ENCODE peak calls at places on chromosomes 4 and X, in eight cellular contexts. One of them, this sample, is unnamed.

GRCh38 chrX:40720386-40720785 is 15.0 kb downstream of the MED14 start:
- DNase-seq in endothelial cell of umbilical vein: no peak
- DNase-seq in IMR-90: no peak
- DNase-seq in dorsolateral prefrontal cortex: no peak
- DNase-seq in lower leg skin: no peak
- DNase-seq in fibroblast of lung: no peak
- DNase-seq in brain microvascular endothelial cell: no peak
- DNase-seq in AG10803: no peak
- DNase-seq in this sample: no peak

GRCh38 chr4:12861422-12861821 is 622.7 kb downstream of the RAB28 start:
- DNase-seq in IMR-90: no peak
- DNase-seq in AG10803: no peak
- DNase-seq in brain microvascular endothelial cell: no peak
- DNase-seq in fibroblast of lung: no peak
- DNase-seq in lower leg skin: no peak
- DNase-seq in endothelial cell of umbilical vein: no peak
- DNase-seq in dorsolateral prefrontal cortex: no peak
- DNase-seq in this sample: no peak

GRCh38 chr4:42339935-42340406 is 57.3 kb upstream of the SHISA3 start:
- DNase-seq in fibroblast of lung: peak; percentile 39
- DNase-seq in IMR-90: peak; percentile 53
- DNase-seq in endothelial cell of umbilical vein: peak; percentile 88
- DNase-seq in dorsolateral prefrontal cortex: no peak
- DNase-seq in AG10803: no peak
- DNase-seq in lower leg skin: no peak
- DNase-seq in brain microvascular endothelial cell: peak; percentile 67
- DNase-seq in this sample: peak; percentile 4

GRCh38 chrX:47093248-47093647 is 15.0 kb downstream of the RGN start:
- DNase-seq in fibroblast of lung: peak; percentile 24
- DNase-seq in dorsolateral prefrontal cortex: no peak
- DNase-seq in IMR-90: peak; percentile 55
- DNase-seq in lower leg skin: no peak
- DNase-seq in brain microvascular endothelial cell: peak; percentile 20
- DNase-seq in endothelial cell of umbilical vein: peak; percentile 26
- DNase-seq in AG10803: peak; percentile 31
- DNase-seq in this sample: peak; percentile 0

GRCh38 chr4:11313157-11313943 is 115.3 kb downstream of the HS3ST1 start:
- DNase-seq in IMR-90: no peak
- DNase-seq in fibroblast of lung: peak; percentile 50
- DNase-seq in brain microvascular endothelial cell: no peak
- DNase-seq in AG10803: no peak
- DNase-seq in endothelial cell of umbilical vein: no peak
- DNase-seq in dorsolateral prefrontal cortex: no peak
- DNase-seq in lower leg skin: no peak
- DNase-seq in this sample: no peak

GRCh38 chr4:117326091-117326490 is 240.7 kb upstream of the TRAM1L1 start:
- DNase-seq in endothelial cell of umbilical vein: no peak
- DNase-seq in fibroblast of lung: peak; percentile 14
- DNase-seq in AG10803: no peak
- DNase-seq in brain microvascular endothelial cell: no peak
- DNase-seq in IMR-90: no peak
- DNase-seq in lower leg skin: no peak
- DNase-seq in dorsolateral prefrontal cortex: no peak
- DNase-seq in this sample: no peak

GRCh38 chr4:180434131-180434895 is 1808.9 kb upstream of the TENM3 start:
- DNase-seq in fibroblast of lung: no peak
- DNase-seq in dorsolateral prefrontal cortex: no peak
- DNase-seq in endothelial cell of umbilical vein: no peak
- DNase-seq in AG10803: no peak
- DNase-seq in brain microvascular endothelial cell: no peak
- DNase-seq in lower leg skin: no peak
- DNase-seq in IMR-90: no peak
- DNase-seq in this sample: no peak

GRCh38 chrX:104113237-104113965 is 1.1 kb downstream of the ZCCHC18 start:
- DNase-seq in fibroblast of lung: peak; percentile 55
- DNase-seq in IMR-90: peak; percentile 53
- DNase-seq in brain microvascular endothelial cell: peak; percentile 42
- DNase-seq in endothelial cell of umbilical vein: peak; percentile 52
- DNase-seq in AG10803: peak; percentile 37
- DNase-seq in dorsolateral prefrontal cortex: peak; percentile 53
- DNase-seq in lower leg skin: peak; percentile 15
- DNase-seq in this sample: no peak

GRCh38 chr4:144906181-144906895 is 191.7 kb downstream of the ANAPC10 start:
- DNase-seq in IMR-90: peak; percentile 29
- DNase-seq in endothelial cell of umbilical vein: peak; percentile 39
- DNase-seq in lower leg skin: no peak
- DNase-seq in dorsolateral prefrontal cortex: no peak
- DNase-seq in fibroblast of lung: peak; percentile 90
- DNase-seq in brain microvascular endothelial cell: peak; percentile 42
- DNase-seq in AG10803: no peak
- DNase-seq in this sample: no peak

GRCh38 chr4:789571-790465 is 36.1 kb downstream of the CPLX1 start:
- DNase-seq in AG10803: no peak
- DNase-seq in dorsolateral prefrontal cortex: peak; percentile 22
- DNase-seq in fibroblast of lung: no peak
- DNase-seq in IMR-90: no peak
- DNase-seq in endothelial cell of umbilical vein: no peak
- DNase-seq in lower leg skin: no peak
- DNase-seq in brain microvascular endothelial cell: no peak
- DNase-seq in this sample: no peak

GRCh38 chr4:108116423-108117168 is 52.1 kb downstream of the LEF1 start:
- DNase-seq in lower leg skin: no peak
- DNase-seq in dorsolateral prefrontal cortex: no peak
- DNase-seq in endothelial cell of umbilical vein: no peak
- DNase-seq in brain microvascular endothelial cell: no peak
- DNase-seq in IMR-90: no peak
- DNase-seq in AG10803: no peak
- DNase-seq in fibroblast of lung: no peak
- DNase-seq in this sample: no peak

GRCh38 chr4:7276538-7276937 is 84.2 kb downstream of the SORCS2 start:
- DNase-seq in endothelial cell of umbilical vein: no peak
- DNase-seq in IMR-90: no peak
- DNase-seq in dorsolateral prefrontal cortex: no peak
- DNase-seq in lower leg skin: no peak
- DNase-seq in brain microvascular endothelial cell: no peak
- DNase-seq in AG10803: peak; percentile 29
- DNase-seq in fibroblast of lung: no peak
- DNase-seq in this sample: no peak

GRCh38 chrX:110015027-110015426 is 12.1 kb downstream of the TMEM164 start:
- DNase-seq in AG10803: no peak
- DNase-seq in IMR-90: no peak
- DNase-seq in brain microvascular endothelial cell: no peak
- DNase-seq in fibroblast of lung: no peak
- DNase-seq in dorsolateral prefrontal cortex: no peak
- DNase-seq in lower leg skin: no peak
- DNase-seq in endothelial cell of umbilical vein: peak; percentile 22
- DNase-seq in this sample: no peak

GRCh38 chr4:82809614-82810013 is 11.0 kb upstream of the SCD5 start:
- DNase-seq in lower leg skin: no peak
- DNase-seq in dorsolateral prefrontal cortex: no peak
- DNase-seq in IMR-90: no peak
- DNase-seq in fibroblast of lung: no peak
- DNase-seq in endothelial cell of umbilical vein: no peak
- DNase-seq in brain microvascular endothelial cell: no peak
- DNase-seq in AG10803: no peak
- DNase-seq in this sample: no peak

GRCh38 chr4:181301735-181302380 is 941.3 kb upstream of the TENM3 start:
- DNase-seq in brain microvascular endothelial cell: peak; percentile 11
- DNase-seq in IMR-90: peak; percentile 43
- DNase-seq in fibroblast of lung: peak; percentile 18
- DNase-seq in endothelial cell of umbilical vein: no peak
- DNase-seq in dorsolateral prefrontal cortex: no peak
- DNase-seq in AG10803: peak; percentile 47
- DNase-seq in lower leg skin: no peak
- DNase-seq in this sample: peak; percentile 7

GRCh38 chr4:42397256-42397634 is at the start of gene SHISA3:
- DNase-seq in lower leg skin: no peak
- DNase-seq in IMR-90: no peak
- DNase-seq in endothelial cell of umbilical vein: peak; percentile 45
- DNase-seq in AG10803: no peak
- DNase-seq in brain microvascular endothelial cell: no peak
- DNase-seq in dorsolateral prefrontal cortex: no peak
- DNase-seq in fibroblast of lung: peak; percentile 19
- DNase-seq in this sample: no peak

GRCh38 chr4:22984390-22984789 is 291.7 kb downstream of the GBA3 start:
- DNase-seq in fibroblast of lung: no peak
- DNase-seq in dorsolateral prefrontal cortex: no peak
- DNase-seq in endothelial cell of umbilical vein: no peak
- DNase-seq in lower leg skin: no peak
- DNase-seq in brain microvascular endothelial cell: no peak
- DNase-seq in AG10803: no peak
- DNase-seq in IMR-90: no peak
- DNase-seq in this sample: no peak

GRCh38 chr4:100086766-100087431 is 103.4 kb downstream of the DDIT4L start:
- DNase-seq in endothelial cell of umbilical vein: no peak
- DNase-seq in AG10803: peak; percentile 69
- DNase-seq in lower leg skin: no peak
- DNase-seq in dorsolateral prefrontal cortex: no peak
- DNase-seq in IMR-90: no peak
- DNase-seq in brain microvascular endothelial cell: no peak
- DNase-seq in fibroblast of lung: no peak
- DNase-seq in this sample: no peak

GRCh38 chr4:91758487-91758886 is 545.3 kb upstream of the GRID2 start:
- DNase-seq in AG10803: no peak
- DNase-seq in dorsolateral prefrontal cortex: no peak
- DNase-seq in fibroblast of lung: peak; percentile 76
- DNase-seq in brain microvascular endothelial cell: no peak
- DNase-seq in lower leg skin: no peak
- DNase-seq in IMR-90: no peak
- DNase-seq in endothelial cell of umbilical vein: peak; percentile 92
- DNase-seq in this sample: no peak

DNA sequence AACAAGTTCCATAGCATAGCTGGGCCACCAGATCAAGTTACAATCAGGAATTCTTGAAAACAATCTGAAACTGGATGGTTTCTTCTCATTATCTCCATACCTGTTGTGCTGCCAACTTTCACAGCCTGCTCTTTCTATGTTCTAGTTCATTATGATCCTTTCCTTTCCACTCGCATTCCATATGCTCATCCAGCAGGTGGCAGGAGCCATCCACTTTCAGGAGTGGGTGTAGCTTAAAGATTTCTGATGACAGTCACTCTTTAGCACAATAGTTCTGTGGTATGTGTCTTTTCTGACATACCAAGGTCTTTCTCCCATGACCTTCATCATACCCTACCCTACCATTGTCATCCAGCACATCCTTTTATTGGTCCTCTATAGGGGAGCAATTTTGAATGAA is 46.4 kb downstream of the PAGE2 start:
- DNase-seq in brain microvascular endothelial cell: peak; percentile 12
- DNase-seq in fibroblast of lung: peak; percentile 13
- DNase-seq in lower leg skin: peak; percentile 16
- DNase-seq in AG10803: peak; percentile 29
- DNase-seq in dorsolateral prefrontal cortex: peak; percentile 44
- DNase-seq in IMR-90: peak; percentile 31
- DNase-seq in endothelial cell of umbilical vein: peak; percentile 59
- DNase-seq in this sample: no peak
- TF ChIP-seq CTCF in brain microvascular endothelial cell: peak; percentile 70
- TF ChIP-seq CTCF in fibroblast of lung: peak; percentile 61
- TF ChIP-seq CTCF in lower leg skin: no peak
- TF ChIP-seq CTCF in AG10803: peak; percentile 67
- TF ChIP-seq CTCF in dorsolateral prefrontal cortex: peak; percentile 55
- TF ChIP-seq CTCF in IMR-90: peak; percentile 59
- TF ChIP-seq CTCF in endothelial cell of umbilical vein: peak; percentile 35
- TF ChIP-seq CTCF in this sample: peak; percentile 62

GRCh38 chrX:13164611-13165010 is 120.2 kb upstream of the FAM9C start:
- DNase-seq in fibroblast of lung: no peak
- DNase-seq in IMR-90: no peak
- DNase-seq in lower leg skin: no peak
- DNase-seq in brain microvascular endothelial cell: no peak
- DNase-seq in dorsolateral prefrontal cortex: no peak
- DNase-seq in AG10803: no peak
- DNase-seq in endothelial cell of umbilical vein: no peak
- DNase-seq in this sample: no peak
- H3K4me3 ChIP-seq in fibroblast of lung: no peak overlapping the region
- H3K4me3 ChIP-seq in IMR-90: no peak overlapping the region
- H3K4me3 ChIP-seq in lower leg skin: no peak overlapping the region
- H3K4me3 ChIP-seq in brain microvascular endothelial cell: no peak overlapping the region
- H3K4me3 ChIP-seq in dorsolateral prefrontal cortex: no peak overlapping the region
- H3K4me3 ChIP-seq in AG10803: no peak overlapping the region
- H3K4me3 ChIP-seq in endothelial cell of umbilical vein: no peak overlapping the region
- H3K4me3 ChIP-seq in this sample: no peak overlapping the region

GRCh38 chr4:67333663-67334062 is 211.6 kb downstream of the CENPC start:
- DNase-seq in dorsolateral prefrontal cortex: no peak
- DNase-seq in lower leg skin: no peak
- DNase-seq in fibroblast of lung: no peak
- DNase-seq in AG10803: no peak
- DNase-seq in endothelial cell of umbilical vein: no peak
- DNase-seq in brain microvascular endothelial cell: no peak
- DNase-seq in IMR-90: no peak
- DNase-seq in this sample: no peak

GRCh38 chr4:67327245-67327860 is 217.9 kb downstream of the CENPC start:
- DNase-seq in dorsolateral prefrontal cortex: no peak
- DNase-seq in brain microvascular endothelial cell: peak; percentile 49
- DNase-seq in AG10803: peak; percentile 44
- DNase-seq in endothelial cell of umbilical vein: peak; percentile 62
- DNase-seq in IMR-90: peak; percentile 42
- DNase-seq in lower leg skin: peak; percentile 64
- DNase-seq in fibroblast of lung: peak; percentile 34
- DNase-seq in this sample: peak; percentile 6

GRCh38 chr4:67332627-67333026 is 212.7 kb downstream of the CENPC start:
- DNase-seq in IMR-90: no peak
- DNase-seq in AG10803: peak; percentile 2
- DNase-seq in endothelial cell of umbilical vein: peak; percentile 2
- DNase-seq in fibroblast of lung: no peak
- DNase-seq in dorsolateral prefrontal cortex: no peak
- DNase-seq in brain microvascular endothelial cell: peak; percentile 7
- DNase-seq in lower leg skin: no peak
- DNase-seq in this sample: no peak
- TF ChIP-seq CTCF in IMR-90: peak; percentile 13
- TF ChIP-seq CTCF in AG10803: peak; percentile 56
- TF ChIP-seq CTCF in endothelial cell of umbilical vein: peak; percentile 27
- TF ChIP-seq CTCF in fibroblast of lung: peak; percentile 25
- TF ChIP-seq CTCF in dorsolateral prefrontal cortex: peak; percentile 47
- TF ChIP-seq CTCF in brain microvascular endothelial cell: peak; percentile 67
- TF ChIP-seq CTCF in lower leg skin: no peak
- TF ChIP-seq CTCF in this sample: peak; percentile 47

GRCh38 chrX:21376636-21377035 is 2.4 kb downstream of the CNKSR2 start:
- DNase-seq in lower leg skin: no peak
- DNase-seq in AG10803: no peak
- DNase-seq in endothelial cell of umbilical vein: no peak
- DNase-seq in brain microvascular endothelial cell: no peak
- DNase-seq in IMR-90: no peak
- DNase-seq in fibroblast of lung: no peak
- DNase-seq in dorsolateral prefrontal cortex: no peak
- DNase-seq in this sample: no peak

GRCh38 chrX:21373637-21374162 is 518 bp upstream of the CNKSR2 start:
- DNase-seq in dorsolateral prefrontal cortex: no peak
- DNase-seq in brain microvascular endothelial cell: no peak
- DNase-seq in IMR-90: no peak
- DNase-seq in lower leg skin: no peak
- DNase-seq in AG10803: no peak
- DNase-seq in endothelial cell of umbilical vein: no peak
- DNase-seq in fibroblast of lung: no peak
- DNase-seq in this sample: no peak

GRCh38 chrX:21374163-21374993 is at the start of gene CNKSR2:
- DNase-seq in IMR-90: peak; percentile 3
- DNase-seq in dorsolateral prefrontal cortex: no peak
- DNase-seq in lower leg skin: no peak
- DNase-seq in AG10803: no peak
- DNase-seq in brain microvascular endothelial cell: peak; percentile 1
- DNase-seq in fibroblast of lung: peak; percentile 30
- DNase-seq in endothelial cell of umbilical vein: peak; percentile 5
- DNase-seq in this sample: no peak

GRCh38 chrX:21375795-21376069 is 1.5 kb downstream of the CNKSR2 start:
- DNase-seq in endothelial cell of umbilical vein: no peak
- DNase-seq in fibroblast of lung: no peak
- DNase-seq in IMR-90: no peak
- DNase-seq in brain microvascular endothelial cell: no peak
- DNase-seq in dorsolateral prefrontal cortex: no peak
- DNase-seq in lower leg skin: no peak
- DNase-seq in AG10803: no peak
- DNase-seq in this sample: no peak

GRCh38 chrX:21374994-21375794 is 976 bp downstream of the CNKSR2 start:
- DNase-seq in dorsolateral prefrontal cortex: no peak
- DNase-seq in brain microvascular endothelial cell: no peak
- DNase-seq in lower leg skin: no peak
- DNase-seq in fibroblast of lung: no peak
- DNase-seq in AG10803: no peak
- DNase-seq in IMR-90: no peak
- DNase-seq in endothelial cell of umbilical vein: no peak
- DNase-seq in this sample: no peak
- H3K4me3 ChIP-seq in dorsolateral prefrontal cortex: peak overlapping the region; percentile 43
- H3K4me3 ChIP-seq in brain microvascular endothelial cell: peak overlapping the region; percentile 56
- H3K4me3 ChIP-seq in lower leg skin: peak overlapping the region; percentile 23
- H3K4me3 ChIP-seq in fibroblast of lung: peak overlapping the region; percentile 38
- H3K4me3 ChIP-seq in AG10803: peak overlapping the region; percentile 52
- H3K4me3 ChIP-seq in IMR-90: peak overlapping the region; percentile 60
- H3K4me3 ChIP-seq in endothelial cell of umbilical vein: no peak overlapping the region
- H3K4me3 ChIP-seq in this sample: peak overlapping the region; percentile 59